ENCODE peak calls at places on chromosomes 12 and 14, in six cellular contexts. I, V, N, F, S and L are unnamed samples.

GRCh38 chr12:6827982-6828670 is at the start of gene P3H3:
- DNase-seq in V (peak), S (no peak), I (no peak), F (no peak), N (peak), L (no peak)

GRCh38 chr14:95232894-95233584 is 75.7 kb upstream of the DICER1 start:
- DNase-seq in N (no peak), S (no peak), F (no peak), I (no peak), V (no peak), L (no peak)

GRCh38 chr14:71692496-71692895 is 239.7 kb upstream of the RGS6 start:
- DNase-seq in I (no peak), S (no peak), F (no peak), V (no peak), N (no peak), L (no peak)

GRCh38 chr12:61870658-61871559 is 389.3 kb upstream of the USP15 start:
- DNase-seq in I (no peak), F (no peak), N (no peak), S (no peak), V (no peak), L (no peak)

GRCh38 chr12:106583578-106584103 is 837 bp downstream of the RFX4 start:
- DNase-seq in N (peak), I (no peak), V (no peak), F (no peak), S (no peak), L (no peak)

GRCh38 chr12:16984484-16984883 is 378.5 kb upstream of the LMO3 start:
- DNase-seq in S (no peak), I (no peak), V (no peak), N (no peak), F (no peak), L (no peak)

GRCh38 chr14:93536945-93537344 is 106.2 kb downstream of the UNC79 start:
- DNase-seq in F (no peak), N (peak), I (no peak), V (peak), S (no peak), L (no peak)

GRCh38 chr14:68470361-68470760 is 322.5 kb downstream of the ZFP36L1 start:
- DNase-seq in N (no peak), S (no peak), I (no peak), V (no peak), F (no peak), L (no peak)

GRCh38 chr12:127559349-127560040 is 707.5 kb upstream of the TMEM132C start:
- DNase-seq in S (no peak), F (no peak), V (no peak), N (peak), I (peak), L (peak)

GRCh38 chr12:124194521-124195225 is 100.2 kb upstream of the RFLNA start:
- DNase-seq in S (no peak), F (no peak), I (no peak), N (no peak), V (no peak), L (no peak)

GRCh38 chr12:91986084-91986483 is 159.6 kb downstream of the BTG1 start:
- DNase-seq in S (no peak), F (no peak), I (no peak), V (peak), N (no peak), L (no peak)

GRCh38 chr14:59333235-59333634 is 131.9 kb downstream of the GPR135 start:
- DNase-seq in S (no peak), N (no peak), V (no peak), F (no peak), I (no peak), L (no peak)

GRCh38 chr12:109762673-109763191 is 49.1 kb downstream of the FAM222A start:
- DNase-seq in F (no peak), S (peak), I (no peak), N (peak), V (no peak), L (no peak)

GRCh38 chr12:52130695-52131094 is 51.2 kb downstream of the SMIM41 start:
- DNase-seq in S (no peak), N (no peak), F (no peak), V (no peak), I (no peak), L (no peak)

GRCh38 chr14:39442293-39442692 is 10.1 kb upstream of the FBXO33 start:
- DNase-seq in S (no peak), N (no peak), V (no peak), I (no peak), F (no peak), L (no peak)

GRCh38 chr12:50101663-50102062 is 2.1 kb upstream of the GPD1 start:
- DNase-seq in F (no peak), S (no peak), N (peak), I (no peak), V (peak), L (no peak)

GRCh38 chr12:113477842-113478215 is 6.2 kb upstream of the LHX5 start:
- DNase-seq in I (no peak), N (no peak), V (no peak), S (no peak), F (no peak), L (no peak)

GRCh38 chr12:1776139-1776975 is 44.0 kb upstream of the LRTM2 start:
- DNase-seq in F (no peak), V (no peak), S (no peak), N (no peak), I (peak), L (peak)

GRCh38 chr14:95098984-95099599 is 58.2 kb downstream of the DICER1 start:
- DNase-seq in F (no peak), S (peak), V (peak), N (peak), I (peak), L (peak)

GRCh38 chr12:13390381-13390856 is 193.9 kb downstream of the EMP1 start:
- DNase-seq in V (no peak), N (no peak), F (peak), S (peak), I (peak), L (peak)

GRCh38 chr14:51094282-51094821 is 553 bp downstream of the TRIM9 start:
- DNase-seq in N (peak), F (no peak), S (no peak), V (no peak), I (no peak), L (no peak)

GRCh38 chr12:75959506-75959905 is 72.1 kb downstream of the PHLDA1 start:
- DNase-seq in I (no peak), S (no peak), N (no peak), V (no peak), F (no peak), L (no peak)

GRCh38 chr12:24661657-24662096 is 287.2 kb downstream of the BCAT1 start:
- DNase-seq in S (no peak), I (no peak), N (no peak), F (peak), V (peak), L (peak)

GRCh38 chr14:67602995-67603545 is 3.0 kb upstream of the PIGH start:
- DNase-seq in N (no peak), F (no peak), I (no peak), V (no peak), S (no peak), L (no peak)

GRCh38 chr12:109999983-110000505 is 814 bp downstream of the ANKRD13A start:
- DNase-seq in V (no peak), F (no peak), N (no peak), I (no peak), S (no peak), L (no peak)

GRCh38 chr14:50225067-50225973 is 6.1 kb downstream of the SOS2 start:
- DNase-seq in I (no peak), V (peak), S (no peak), F (no peak), N (no peak), L (peak)

GRCh38 chr12:8692573-8692972 is 5.2 kb upstream of the RIMKLB start:
- DNase-seq in F (no peak), V (no peak), I (no peak), S (no peak), N (peak), L (no peak)

GRCh38 chr12:104866286-104866685 is 91.8 kb downstream of the SLC41A2 start:
- DNase-seq in I (no peak), N (no peak), F (no peak), V (no peak), S (no peak), L (peak)

GRCh38 chr12:3901116-3901515 is 27.9 kb upstream of the PARP11 start:
- DNase-seq in I (no peak), S (no peak), N (no peak), F (no peak), V (no peak), L (no peak)

GRCh38 chr14:40122978-40123648 is 690.9 kb upstream of the FBXO33 start:
- DNase-seq in N (no peak), I (no peak), V (no peak), F (no peak), S (no peak), L (no peak)

GRCh38 chr14:55684956-55685584 is 105.1 kb downstream of the KTN1 start:
- DNase-seq in V (no peak), I (no peak), S (no peak), F (no peak), N (no peak), L (no peak)

GRCh38 chr14:85528080-85528881 is 1.7 kb upstream of the FLRT2 start:
- DNase-seq in V (peak), N (peak), F (no peak), S (no peak), I (no peak), L (peak)
- TF ChIP-seq CTCF in V (peak), N (peak), F (no peak), S (peak), I (peak), L (peak)

GRCh38 chr14:76566439-76566838 is 190.5 kb downstream of the ESRRB start:
- DNase-seq in V (no peak), N (no peak), F (no peak), S (no peak), I (no peak), L (no peak)

GRCh38 chr14:76564471-76565119 is 188.7 kb downstream of the ESRRB start:
- DNase-seq in F (no peak), V (no peak), S (no peak), I (no peak), N (peak), L (no peak)
- TF ChIP-seq CTCF in F (no peak), V (no peak), S (no peak), I (peak), N (peak), L (no peak)

DNA sequence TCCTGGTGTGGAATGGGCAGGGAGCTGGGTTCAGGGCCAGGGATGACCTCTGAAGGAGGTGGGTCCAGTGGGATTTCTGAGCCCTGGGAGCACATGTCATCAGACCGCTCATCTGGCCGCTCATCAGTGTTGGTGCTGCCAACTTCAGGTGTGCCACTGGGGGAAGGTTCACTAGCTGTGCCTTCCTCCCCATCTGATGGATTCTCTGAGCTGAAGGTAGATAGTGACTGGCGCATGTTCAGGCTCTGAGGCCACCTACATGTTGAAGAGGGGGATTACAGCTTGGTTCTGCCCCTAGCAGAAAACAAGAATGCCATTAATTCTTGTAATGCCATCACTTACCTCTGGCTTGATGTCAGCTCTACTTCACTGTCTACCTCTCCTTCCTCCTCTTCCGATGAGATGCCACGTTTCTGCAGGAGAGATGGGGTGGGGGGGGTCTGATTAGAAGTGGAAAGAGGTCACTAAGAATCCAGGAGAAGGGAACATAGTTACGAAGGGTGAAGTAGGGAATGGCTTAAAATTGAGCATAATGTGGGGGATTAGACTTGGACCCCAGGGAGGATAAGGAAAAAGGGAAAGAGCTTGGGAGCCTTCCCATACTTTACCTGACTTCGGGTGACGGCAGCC is 17.2 kb downstream of the MAP3K12 start:
- DNase-seq in F (no peak), I (no peak), N (peak), S (no peak), V (peak), L (no peak)
- TF ChIP-seq CTCF in F (no peak), I (no peak), N (peak), S (peak), V (no peak), L (no peak)

DNA sequence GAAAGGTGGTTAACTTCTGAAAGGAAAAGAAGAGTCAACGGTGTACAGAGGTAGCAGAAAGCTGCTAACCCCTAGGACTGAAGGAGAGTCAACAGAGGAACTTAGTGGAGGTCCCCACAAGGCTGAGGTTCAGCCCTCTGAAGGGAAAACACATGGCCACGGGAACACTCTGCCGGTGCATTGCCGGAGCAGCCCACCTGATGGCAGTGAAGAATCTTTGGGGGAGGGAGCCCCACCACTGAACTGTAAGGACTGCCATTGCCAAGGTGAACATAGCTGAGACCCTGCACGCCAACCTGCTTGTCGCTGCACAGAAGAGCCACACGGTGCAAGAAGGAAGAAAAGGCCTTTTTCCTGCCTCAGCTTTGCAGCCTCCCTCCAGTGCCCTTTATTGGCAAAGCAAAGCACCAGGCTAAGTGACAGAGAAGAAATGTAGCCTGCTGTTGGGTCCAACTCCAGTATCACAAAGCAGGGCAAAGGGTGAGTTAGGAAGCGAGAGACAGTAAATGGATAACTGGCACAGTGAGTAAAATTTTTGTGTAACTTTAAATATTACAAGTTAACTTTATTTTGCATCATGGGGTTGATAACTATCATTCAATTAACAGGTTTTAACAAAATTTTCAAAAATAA is 76.9 kb downstream of the LIN52 start:
- DNase-seq in V (no peak), F (no peak), I (no peak), S (no peak), N (peak), L (no peak)
- TF ChIP-seq CTCF in V (peak), F (no peak), I (no peak), S (no peak), N (peak), L (no peak)

GRCh38 chr12:57214398-57214781 is 2.2 kb upstream of the NXPH4 start:
- DNase-seq in I (no peak), F (no peak), N (peak), S (peak), V (peak), L (no peak)

GRCh38 chr12:57215065-57215464 is 1.5 kb upstream of the NXPH4 start:
- DNase-seq in F (no peak), N (no peak), V (no peak), S (no peak), I (no peak), L (no peak)

GRCh38 chr12:57215668-57216013 is 953 bp upstream of the NXPH4 start:
- DNase-seq in S (no peak), N (no peak), V (no peak), I (no peak), F (no peak), L (no peak)

GRCh38 chr12:57216931-57217871 is 607 bp downstream of the NXPH4 start:
- DNase-seq in V (no peak), F (no peak), I (no peak), N (no peak), S (no peak), L (no peak)

GRCh38 chr12:57216014-57216891 is at the start of gene NXPH4:
- DNase-seq in I (no peak), S (no peak), N (peak), F (no peak), V (no peak), L (no peak)
- TF ChIP-seq CTCF in I (no peak), S (no peak), N (peak), F (no peak), V (peak), L (no peak)

GRCh38 chr14:74792249-74793039 is 29.3 kb downstream of the YLPM1 start:
- DNase-seq in S (no peak), I (no peak), N (no peak), V (no peak), F (no peak), L (no peak)

GRCh38 chr14:74794947-74795346 is 31.8 kb downstream of the YLPM1 start:
- DNase-seq in F (no peak), S (no peak), I (no peak), V (no peak), N (no peak), L (no peak)

DNA sequence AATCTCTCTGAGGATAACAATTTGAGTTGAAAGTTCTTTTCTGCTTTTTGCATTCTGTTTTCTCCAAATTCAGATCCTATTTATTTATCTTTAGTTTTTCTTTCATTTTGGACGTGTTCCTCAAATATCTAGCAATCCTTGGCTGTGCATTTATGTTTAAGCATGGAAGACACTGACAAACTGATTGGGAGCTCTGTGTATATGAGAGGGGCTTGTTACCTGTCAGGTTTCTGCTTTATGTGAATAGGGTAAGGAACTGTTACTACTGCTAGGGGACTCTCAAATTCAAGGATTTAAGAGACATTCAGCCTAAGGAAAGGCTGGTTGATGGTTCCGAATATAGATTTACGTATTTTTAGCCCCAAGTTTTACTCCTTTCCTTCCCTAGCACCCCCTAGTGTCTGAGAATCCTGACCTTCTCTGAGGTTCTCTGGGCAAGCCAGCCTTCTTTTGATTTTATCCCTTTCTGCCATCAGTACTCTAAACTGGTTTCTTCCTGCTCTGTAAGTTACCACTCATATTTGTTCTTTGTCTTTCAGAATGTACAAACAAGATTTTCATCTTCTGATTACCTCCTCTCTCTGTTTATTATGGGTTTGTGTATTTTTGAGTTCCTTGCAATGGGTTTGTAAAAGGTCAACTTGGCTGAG is 30.5 kb downstream of the YLPM1 start:
- DNase-seq in V (no peak), S (no peak), F (no peak), N (no peak), I (no peak), L (no peak)
- TF ChIP-seq CTCF in V (no peak), S (peak), F (no peak), N (peak), I (peak), L (peak)

GRCh38 chr12:14618990-14619389 is 51.3 kb upstream of the PLBD1 start:
- DNase-seq in V (no peak), N (no peak), S (no peak), F (no peak), I (no peak), L (no peak)
- TF ChIP-seq CTCF in V (peak), N (peak), S (peak), F (no peak), I (peak), L (peak)

GRCh38 chr14:69711471-69712216 is 55.3 kb upstream of the SRSF5 start:
- DNase-seq in I (no peak), S (no peak), F (no peak), V (no peak), N (no peak), L (no peak)

GRCh38 chr14:69713976-69714716 is 52.8 kb upstream of the SRSF5 start:
- DNase-seq in F (no peak), S (no peak), N (no peak), V (peak), I (no peak), L (no peak)

GRCh38 chr14:69712217-69712565 is 54.8 kb upstream of the SRSF5 start:
- DNase-seq in I (no peak), V (no peak), S (no peak), N (no peak), F (no peak), L (no peak)

GRCh38 chr14:69712637-69713088 is 54.3 kb upstream of the SRSF5 start:
- DNase-seq in V (no peak), N (peak), F (no peak), S (no peak), I (no peak), L (no peak)

GRCh38 chr14:69713127-69713800 is 53.7 kb upstream of the SRSF5 start:
- DNase-seq in V (no peak), F (no peak), I (peak), N (peak), S (no peak), L (no peak)
- TF ChIP-seq CTCF in V (no peak), F (no peak), I (no peak), N (peak), S (peak), L (no peak)